ENCODE peak calls at places on chromosomes 7 and 10, in ten cellular contexts. One of them, this sample, is unnamed.

GRCh38 chr7:70143089-70144044 is 545.1 kb downstream of the AUTS2 start:
- DNase-seq in prostate gland: no peak
- DNase-seq in ovary: no peak
- DNase-seq in A549: no peak
- DNase-seq in adrenal gland: no peak
- DNase-seq in spleen: no peak
- DNase-seq in heart left ventricle: no peak
- DNase-seq in stomach: no peak
- DNase-seq in transverse colon: no peak
- DNase-seq in right lobe of liver: no peak
- DNase-seq in this sample: no peak

GRCh38 chr10:63699785-63700184 is 178.6 kb downstream of the REEP3 start:
- DNase-seq in prostate gland: no peak
- DNase-seq in ovary: peak
- DNase-seq in A549: no peak
- DNase-seq in adrenal gland: peak
- DNase-seq in spleen: no peak
- DNase-seq in heart left ventricle: peak
- DNase-seq in stomach: no peak
- DNase-seq in transverse colon: no peak
- DNase-seq in right lobe of liver: no peak
- DNase-seq in this sample: no peak

GRCh38 chr7:53611043-53611442 is 575.6 kb downstream of the POM121L12 start:
- DNase-seq in prostate gland: no peak
- DNase-seq in ovary: no peak
- DNase-seq in A549: no peak
- DNase-seq in adrenal gland: no peak
- DNase-seq in spleen: no peak
- DNase-seq in heart left ventricle: no peak
- DNase-seq in stomach: no peak
- DNase-seq in transverse colon: no peak
- DNase-seq in right lobe of liver: no peak
- DNase-seq in this sample: no peak

GRCh38 chr10:36188054-36188453 is 546.0 kb upstream of the FZD8 start:
- DNase-seq in prostate gland: no peak
- DNase-seq in ovary: no peak
- DNase-seq in A549: no peak
- DNase-seq in adrenal gland: no peak
- DNase-seq in spleen: no peak
- DNase-seq in heart left ventricle: peak
- DNase-seq in stomach: no peak
- DNase-seq in transverse colon: no peak
- DNase-seq in right lobe of liver: no peak
- DNase-seq in this sample: no peak

GRCh38 chr7:55016061-55016745 is 2.6 kb upstream of the EGFR start:
- DNase-seq in prostate gland: no peak
- DNase-seq in ovary: no peak
- DNase-seq in A549: no peak
- DNase-seq in adrenal gland: no peak
- DNase-seq in spleen: no peak
- DNase-seq in heart left ventricle: no peak
- DNase-seq in stomach: no peak
- DNase-seq in transverse colon: no peak
- DNase-seq in right lobe of liver: no peak
- DNase-seq in this sample: no peak

GRCh38 chr10:3068968-3069737 is 1.8 kb downstream of the PFKP start:
- DNase-seq in prostate gland: no peak
- DNase-seq in ovary: peak
- DNase-seq in A549: no peak
- DNase-seq in adrenal gland: no peak
- DNase-seq in spleen: no peak
- DNase-seq in heart left ventricle: no peak
- DNase-seq in stomach: no peak
- DNase-seq in transverse colon: peak
- DNase-seq in right lobe of liver: no peak
- DNase-seq in this sample: peak

GRCh38 chr7:16348251-16348650 is 73.1 kb downstream of the CRPPA start:
- DNase-seq in prostate gland: no peak
- DNase-seq in ovary: no peak
- DNase-seq in A549: no peak
- DNase-seq in adrenal gland: no peak
- DNase-seq in spleen: no peak
- DNase-seq in heart left ventricle: no peak
- DNase-seq in stomach: no peak
- DNase-seq in transverse colon: no peak
- DNase-seq in right lobe of liver: no peak
- DNase-seq in this sample: no peak

GRCh38 chr10:71543608-71544158 is 147.0 kb downstream of the CDH23 start:
- DNase-seq in prostate gland: no peak
- DNase-seq in ovary: no peak
- DNase-seq in A549: no peak
- DNase-seq in adrenal gland: no peak
- DNase-seq in spleen: no peak
- DNase-seq in heart left ventricle: no peak
- DNase-seq in stomach: no peak
- DNase-seq in transverse colon: no peak
- DNase-seq in right lobe of liver: no peak
- DNase-seq in this sample: no peak

GRCh38 chr10:100562806-100563293 is 27.1 kb downstream of the HIF1AN start:
- DNase-seq in prostate gland: no peak
- DNase-seq in ovary: no peak
- DNase-seq in A549: peak
- DNase-seq in adrenal gland: peak
- DNase-seq in spleen: no peak
- DNase-seq in heart left ventricle: no peak
- DNase-seq in stomach: no peak
- DNase-seq in transverse colon: no peak
- DNase-seq in right lobe of liver: no peak
- DNase-seq in this sample: no peak

GRCh38 chr7:1246871-1247526 is 14.3 kb downstream of the UNCX start:
- DNase-seq in prostate gland: no peak
- DNase-seq in ovary: no peak
- DNase-seq in A549: no peak
- DNase-seq in adrenal gland: no peak
- DNase-seq in spleen: no peak
- DNase-seq in heart left ventricle: no peak
- DNase-seq in stomach: no peak
- DNase-seq in transverse colon: no peak
- DNase-seq in right lobe of liver: no peak
- DNase-seq in this sample: no peak

GRCh38 chr10:26380815-26381214 is 57.3 kb upstream of the APBB1IP start:
- DNase-seq in prostate gland: no peak
- DNase-seq in ovary: no peak
- DNase-seq in A549: peak
- DNase-seq in adrenal gland: no peak
- DNase-seq in spleen: no peak
- DNase-seq in heart left ventricle: no peak
- DNase-seq in stomach: no peak
- DNase-seq in transverse colon: no peak
- DNase-seq in right lobe of liver: no peak
- DNase-seq in this sample: no peak

GRCh38 chr7:22452142-22452763 is 47.7 kb downstream of the STEAP1B start:
- DNase-seq in prostate gland: peak
- DNase-seq in ovary: no peak
- DNase-seq in A549: peak
- DNase-seq in adrenal gland: peak
- DNase-seq in spleen: peak
- DNase-seq in heart left ventricle: peak
- DNase-seq in stomach: peak
- DNase-seq in transverse colon: peak
- DNase-seq in right lobe of liver: peak
- DNase-seq in this sample: peak

GRCh38 chr10:15651175-15651574 is 68.5 kb downstream of the ITGA8 start:
- DNase-seq in prostate gland: no peak
- DNase-seq in ovary: no peak
- DNase-seq in A549: no peak
- DNase-seq in adrenal gland: no peak
- DNase-seq in spleen: no peak
- DNase-seq in heart left ventricle: no peak
- DNase-seq in stomach: no peak
- DNase-seq in transverse colon: no peak
- DNase-seq in right lobe of liver: no peak
- DNase-seq in this sample: no peak
- TF ChIP-seq CTCF in prostate gland: no peak
- TF ChIP-seq CTCF in ovary: no peak
- TF ChIP-seq CTCF in A549: no peak
- TF ChIP-seq CTCF in adrenal gland: no peak
- TF ChIP-seq CTCF in spleen: no peak
- TF ChIP-seq CTCF in heart left ventricle: no peak
- TF ChIP-seq CTCF in stomach: no peak
- TF ChIP-seq CTCF in transverse colon: no peak
- TF ChIP-seq CTCF in right lobe of liver: no peak
- TF ChIP-seq CTCF in this sample: no peak

GRCh38 chr10:97292097-97292861 is at the start of gene ARHGAP19:
- DNase-seq in prostate gland: peak
- DNase-seq in ovary: peak
- DNase-seq in A549: peak
- DNase-seq in adrenal gland: peak
- DNase-seq in spleen: peak
- DNase-seq in heart left ventricle: peak
- DNase-seq in stomach: peak
- DNase-seq in transverse colon: peak
- DNase-seq in right lobe of liver: peak
- DNase-seq in this sample: peak

GRCh38 chr10:97292862-97293198 is 393 bp upstream of the ARHGAP19 start:
- DNase-seq in prostate gland: no peak
- DNase-seq in ovary: no peak
- DNase-seq in A549: no peak
- DNase-seq in adrenal gland: no peak
- DNase-seq in spleen: no peak
- DNase-seq in heart left ventricle: no peak
- DNase-seq in stomach: no peak
- DNase-seq in transverse colon: no peak
- DNase-seq in right lobe of liver: no peak
- DNase-seq in this sample: no peak

GRCh38 chr10:97291357-97292096 is 910 bp downstream of the ARHGAP19 start:
- DNase-seq in prostate gland: no peak
- DNase-seq in ovary: no peak
- DNase-seq in A549: no peak
- DNase-seq in adrenal gland: no peak
- DNase-seq in spleen: no peak
- DNase-seq in heart left ventricle: no peak
- DNase-seq in stomach: no peak
- DNase-seq in transverse colon: no peak
- DNase-seq in right lobe of liver: no peak
- DNase-seq in this sample: peak
- TF ChIP-seq POLR2A in prostate gland: no peak
- TF ChIP-seq POLR2A in ovary: no peak
- TF ChIP-seq POLR2A in A549: no peak
- TF ChIP-seq POLR2A in adrenal gland: no peak
- TF ChIP-seq POLR2A in spleen: no peak
- TF ChIP-seq POLR2A in heart left ventricle: no peak
- TF ChIP-seq POLR2A in stomach: no peak
- TF ChIP-seq POLR2A in transverse colon: no peak
- TF ChIP-seq POLR2A in right lobe of liver: no peak
- TF ChIP-seq POLR2A in this sample: no peak

DNA sequence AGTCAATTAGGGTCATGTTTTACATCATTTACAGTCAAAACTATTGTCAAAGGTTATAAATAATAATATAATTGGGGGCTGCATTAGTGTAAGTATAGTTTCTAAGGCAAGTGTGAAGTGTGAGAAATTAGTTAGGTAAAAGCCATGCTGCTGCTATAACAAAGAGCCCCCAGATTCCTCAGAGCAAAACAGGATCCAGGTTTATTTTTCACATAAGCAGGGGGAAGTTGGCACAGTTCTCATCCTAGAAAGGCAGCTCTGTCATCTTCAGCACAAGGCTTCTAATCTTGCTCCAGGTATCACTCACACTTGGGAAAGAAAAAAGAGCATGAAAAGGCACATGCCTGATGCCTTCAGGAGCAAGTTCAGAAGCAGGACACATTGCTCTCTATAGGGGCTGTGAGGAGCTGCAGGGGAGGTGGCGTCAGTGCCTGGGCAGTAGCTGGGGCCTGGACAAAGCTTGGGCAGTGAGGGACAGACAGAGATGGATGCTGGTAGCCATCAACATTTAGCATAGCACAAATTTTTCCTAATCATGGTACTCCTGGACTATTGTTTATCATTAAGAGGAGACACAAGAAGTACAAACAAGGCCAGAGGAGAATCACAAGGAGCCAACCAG is 170.6 kb downstream of the PKD1L1 start:
- DNase-seq in prostate gland: no peak
- DNase-seq in ovary: no peak
- DNase-seq in A549: no peak
- DNase-seq in adrenal gland: no peak
- DNase-seq in spleen: no peak
- DNase-seq in heart left ventricle: no peak
- DNase-seq in stomach: no peak
- DNase-seq in transverse colon: no peak
- DNase-seq in right lobe of liver: no peak
- DNase-seq in this sample: no peak
- TF ChIP-seq CTCF in prostate gland: no peak
- TF ChIP-seq CTCF in ovary: no peak
- TF ChIP-seq CTCF in A549: no peak
- TF ChIP-seq CTCF in adrenal gland: no peak
- TF ChIP-seq CTCF in spleen: no peak
- TF ChIP-seq CTCF in heart left ventricle: no peak
- TF ChIP-seq CTCF in stomach: no peak
- TF ChIP-seq CTCF in transverse colon: no peak
- TF ChIP-seq CTCF in right lobe of liver: no peak
- TF ChIP-seq CTCF in this sample: no peak

GRCh38 chr10:96092999-96093767 is 36.9 kb upstream of the ZNF518A start:
- DNase-seq in prostate gland: no peak
- DNase-seq in ovary: no peak
- DNase-seq in A549: no peak
- DNase-seq in adrenal gland: no peak
- DNase-seq in spleen: no peak
- DNase-seq in heart left ventricle: no peak
- DNase-seq in stomach: no peak
- DNase-seq in transverse colon: no peak
- DNase-seq in right lobe of liver: no peak
- DNase-seq in this sample: no peak

GRCh38 chr10:96089116-96089515 is 41.0 kb upstream of the ZNF518A start:
- DNase-seq in prostate gland: no peak
- DNase-seq in ovary: no peak
- DNase-seq in A549: peak
- DNase-seq in adrenal gland: no peak
- DNase-seq in spleen: no peak
- DNase-seq in heart left ventricle: no peak
- DNase-seq in stomach: no peak
- DNase-seq in transverse colon: no peak
- DNase-seq in right lobe of liver: no peak
- DNase-seq in this sample: no peak

GRCh38 chr10:96093948-96094347 is 36.1 kb upstream of the ZNF518A start:
- DNase-seq in prostate gland: no peak
- DNase-seq in ovary: no peak
- DNase-seq in A549: no peak
- DNase-seq in adrenal gland: no peak
- DNase-seq in spleen: no peak
- DNase-seq in heart left ventricle: no peak
- DNase-seq in stomach: no peak
- DNase-seq in transverse colon: no peak
- DNase-seq in right lobe of liver: no peak
- DNase-seq in this sample: no peak

GRCh38 chr10:96090463-96090800 is 39.7 kb upstream of the ZNF518A start:
- DNase-seq in prostate gland: no peak
- DNase-seq in ovary: peak
- DNase-seq in A549: no peak
- DNase-seq in adrenal gland: no peak
- DNase-seq in spleen: no peak
- DNase-seq in heart left ventricle: no peak
- DNase-seq in stomach: no peak
- DNase-seq in transverse colon: peak
- DNase-seq in right lobe of liver: no peak
- DNase-seq in this sample: no peak

GRCh38 chr10:96089670-96090462 is 40.2 kb upstream of the ZNF518A start:
- DNase-seq in prostate gland: peak
- DNase-seq in ovary: peak
- DNase-seq in A549: peak
- DNase-seq in adrenal gland: peak
- DNase-seq in spleen: peak
- DNase-seq in heart left ventricle: peak
- DNase-seq in stomach: peak
- DNase-seq in transverse colon: peak
- DNase-seq in right lobe of liver: peak
- DNase-seq in this sample: peak
- TF ChIP-seq POLR2A in prostate gland: no peak
- TF ChIP-seq POLR2A in ovary: peak
- TF ChIP-seq POLR2A in A549: peak
- TF ChIP-seq POLR2A in adrenal gland: peak
- TF ChIP-seq POLR2A in spleen: peak
- TF ChIP-seq POLR2A in heart left ventricle: peak
- TF ChIP-seq POLR2A in stomach: no peak
- TF ChIP-seq POLR2A in transverse colon: peak
- TF ChIP-seq POLR2A in right lobe of liver: peak
- TF ChIP-seq POLR2A in this sample: peak

This sample was measured in Peyer's patch.